ENCODE peak calls at places on chromosome 2, in six cellular contexts. X is upper lobe of left lung, N is A549, H is K562, Z is HepG2, U is GM12878. R is an unnamed sample.
A peak's percentile ranks its signal among the peaks of the same experiment; 100 is the strongest.

GRCh38 chr2:8488001-8488738 is 193.7 kb upstream of the ID2 start:
- ATAC-seq in X (no peak), N (no peak), H (no peak), Z (no peak), U (peak; percentile 63), R (no peak)

GRCh38 chr2:117785740-117786139 is 28.8 kb upstream of the DDX18 start:
- ATAC-seq in H (peak; percentile 84), U (peak; percentile 80), Z (peak; percentile 83), X (no peak), N (no peak), R (no peak)

GRCh38 chr2:111194835-111195621 is 74.3 kb downstream of the BCL2L11 start:
- ATAC-seq in U (peak; percentile 88), Z (peak; percentile 85), N (peak; percentile 46), H (peak; percentile 94), X (no peak), R (no peak)

GRCh38 chr2:133579295-133579694 is 11.0 kb upstream of the NCKAP5 start:
- ATAC-seq in U (no peak), N (no peak), Z (no peak), H (no peak), X (no peak), R (no peak)

GRCh38 chr2:121093735-121094520 is 191.1 kb downstream of the TFCP2L1 start:
- ATAC-seq in X (no peak), U (no peak), H (no peak), Z (no peak), N (no peak), R (no peak)

GRCh38 chr2:236872015-236872414 is 213.7 kb upstream of the COPS8 start:
- ATAC-seq in N (no peak), Z (no peak), U (no peak), X (peak; percentile 39), H (no peak), R (no peak)

GRCh38 chr2:231745303-231746038 is 35.6 kb downstream of the PDE6D start:
- ATAC-seq in Z (no peak), N (no peak), U (no peak), H (no peak), X (no peak), R (no peak)

GRCh38 chr2:88059979-88060906 is 4.7 kb upstream of the KRCC1 start:
- ATAC-seq in Z (peak; percentile 58), N (peak; percentile 59), U (peak; percentile 55), X (peak; percentile 57), H (peak; percentile 38), R (no peak)

GRCh38 chr2:224948859-224949258 is 93.4 kb downstream of the DOCK10 start:
- ATAC-seq in N (peak; percentile 39), Z (no peak), X (no peak), H (no peak), U (no peak), R (peak; percentile 62)

GRCh38 chr2:201909961-201910361 is 103.6 kb downstream of the CDK15 start:
- ATAC-seq in X (no peak), N (no peak), Z (no peak), U (peak; percentile 91), H (no peak), R (no peak)

GRCh38 chr2:70748002-70748779 is 19.8 kb downstream of the ADD2 start:
- ATAC-seq in H (peak; percentile 60), N (peak; percentile 58), X (no peak), U (no peak), Z (peak; percentile 81), R (no peak)

GRCh38 chr2:180983468-180984388 is 3.3 kb downstream of the UBE2E3 start:
- ATAC-seq in X (peak; percentile 57), N (no peak), U (peak; percentile 73), Z (peak; percentile 77), H (peak; percentile 70), R (no peak)

GRCh38 chr2:231685349-231686191 is 22.8 kb upstream of the PTMA start:
- ATAC-seq in Z (peak; percentile 18), X (no peak), H (peak; percentile 19), U (peak; percentile 34), N (no peak), R (no peak)

GRCh38 chr2:221571391-221572179 is 519 bp downstream of the EPHA4 start:
- ATAC-seq in U (peak; percentile 5), X (peak; percentile 12), H (no peak), N (peak; percentile 5), Z (no peak), R (peak; percentile 1)

GRCh38 chr2:106868199-106868598 is 17.8 kb downstream of the ST6GAL2 start:
- ATAC-seq in Z (peak; percentile 83), X (no peak), H (peak; percentile 71), N (peak; percentile 57), U (no peak), R (no peak)

GRCh38 chr2:236852100-236852976 is 233.4 kb upstream of the COPS8 start:
- ATAC-seq in X (no peak), N (no peak), Z (no peak), H (no peak), U (no peak), R (no peak)

GRCh38 chr2:96025107-96025492 is 9.6 kb downstream of the GPAT2 start:
- ATAC-seq in Z (no peak), U (no peak), X (no peak), N (no peak), H (no peak), R (no peak)

GRCh38 chr2:96962567-96963203 is 23.7 kb downstream of the FAM178B start:
- ATAC-seq in U (peak; percentile 51), H (no peak), N (no peak), X (no peak), Z (no peak), R (no peak)

GRCh38 chr2:205077159-205077558 is 531.9 kb downstream of the PARD3B start:
- ATAC-seq in H (no peak), N (no peak), X (no peak), Z (no peak), U (no peak), R (no peak)

GRCh38 chr2:30259071-30259470 is 27.7 kb downstream of the LBH start:
- ATAC-seq in N (no peak), Z (no peak), X (no peak), H (no peak), U (no peak), R (no peak)

GRCh38 chr2:171763602-171764001 is 76.3 kb downstream of the DYNC1I2 start:
- ATAC-seq in U (no peak), Z (peak; percentile 74), N (no peak), X (no peak), H (no peak), R (no peak)

GRCh38 chr2:71748227-71748626 is 294.9 kb downstream of the DYSF start:
- ATAC-seq in H (peak; percentile 98), X (no peak), U (no peak), Z (peak; percentile 59), N (no peak), R (peak; percentile 31)

GRCh38 chr2:118823666-118824065 is 23.8 kb downstream of the EN1 start:
- ATAC-seq in N (no peak), H (peak; percentile 74), Z (no peak), U (no peak), X (no peak), R (no peak)

GRCh38 chr2:118822015-118822414 is 25.4 kb downstream of the EN1 start:
- ATAC-seq in H (no peak), Z (no peak), N (no peak), X (no peak), U (no peak), R (no peak)

GRCh38 chr2:118830121-118830520 is 17.3 kb downstream of the EN1 start:
- ATAC-seq in X (no peak), Z (no peak), N (no peak), U (no peak), H (no peak), R (no peak)

GRCh38 chr2:118822572-118822971 is 24.9 kb downstream of the EN1 start:
- ATAC-seq in U (no peak), N (no peak), H (peak; percentile 65), X (no peak), Z (no peak), R (no peak)

GRCh38 chr2:118826093-118826492 is 21.4 kb downstream of the EN1 start:
- ATAC-seq in Z (no peak), U (no peak), X (no peak), N (no peak), H (no peak), R (no peak)
- TF ChIP-seq EP300 in Z (no peak), U (no peak), X (no peak), N (no peak), H (no peak), R (no peak)

GRCh38 chr2:198098918-198099317 is 294.5 kb downstream of the PLCL1 start:
- ATAC-seq in X (no peak), Z (no peak), H (peak; percentile 69), U (no peak), N (no peak), R (no peak)
- TF ChIP-seq EP300 in X (no peak), Z (no peak), H (no peak), U (no peak), N (no peak), R (no peak)

GRCh38 chr2:238237441-238237840 is 2.4 kb downstream of the HES6 start:
- ATAC-seq in Z (no peak), X (no peak), N (no peak), U (no peak), H (no peak), R (no peak)

GRCh38 chr2:238235856-238236255 is 4.0 kb downstream of the HES6 start:
- ATAC-seq in H (no peak), N (no peak), Z (no peak), X (no peak), U (no peak), R (no peak)

GRCh38 chr2:238238311-238238765 is 1.5 kb downstream of the HES6 start:
- ATAC-seq in H (no peak), Z (no peak), N (no peak), X (no peak), U (no peak), R (no peak)

GRCh38 chr2:238235331-238235732 is 4.5 kb downstream of the HES6 start:
- ATAC-seq in H (no peak), N (no peak), Z (no peak), U (no peak), X (no peak), R (no peak)

GRCh38 chr2:238236571-238236970 is 3.3 kb downstream of the HES6 start:
- ATAC-seq in H (no peak), X (no peak), Z (no peak), U (no peak), N (no peak), R (no peak)
- TF ChIP-seq EP300 in H (no peak), X (no peak), Z (no peak), U (no peak), N (no peak), R (no peak)

DNA sequence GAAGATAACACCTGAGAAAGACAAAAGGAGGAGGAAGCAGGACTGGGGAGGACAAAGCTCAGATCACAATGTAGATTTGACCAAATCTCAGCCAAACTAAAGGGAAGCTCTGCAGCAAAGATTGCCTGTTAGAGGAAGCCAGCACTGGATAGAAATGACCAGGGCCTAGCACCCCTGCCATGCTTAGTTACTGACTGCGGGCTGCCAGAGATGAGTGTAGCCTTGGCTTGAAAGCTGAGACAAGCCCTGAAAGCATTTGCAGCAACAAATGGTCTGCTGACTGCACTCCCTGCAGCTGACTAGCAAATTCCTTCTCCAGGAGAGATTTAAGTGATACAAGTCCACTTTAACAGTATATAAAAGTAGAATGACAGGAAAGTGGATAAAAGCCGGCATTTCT is 140.9 kb upstream of the CRIM1 start:
- ATAC-seq in N (no peak), X (no peak), U (no peak), H (no peak), Z (no peak), R (no peak)
- TF ChIP-seq EP300 in N (no peak), X (no peak), U (no peak), H (no peak), Z (no peak), R (no peak)

GRCh38 chr2:207871911-207872310 is 102.2 kb upstream of the FZD5 start:
- ATAC-seq in N (no peak), X (no peak), U (no peak), H (no peak), Z (no peak), R (no peak)
- TF ChIP-seq EP300 in N (no peak), X (no peak), U (no peak), H (no peak), Z (no peak), R (no peak)

R was measured in gastroesophageal sphincter.